ENCODE peak calls at places on chromosome 3, in ten cellular contexts. M is AG04450; W is substantia nigra; F is stimulated activated CD8-positive, alpha-beta memory T cell treated with anti-CD3 and anti-CD28 coated beads, Interleukin-4, amount 100 ng/mL, for 4 hours; X is natural killer cell treated with Interleukin-12 subunit alpha and Interleukin-12 subunit beta and Interleukin-15 and Interleukin-18, amount 100 ng/mL, for 72 hours; R is stimulated activated naive CD4-positive, alpha-beta T cell; D is H9; H is ovary; Q is NCI-H1092 treated with DMSO at 0.1 percent for 48 hours; O is GDM1. Z is an unnamed sample.

GRCh38 chr3:196115678-196116083 is 33.8 kb upstream of the TFRC start:
- DNase-seq in M (no peak), Q (no peak), X (no peak), W (no peak), O (no peak), R (no peak), D (no peak), F (no peak), H (no peak), Z (no peak)

GRCh38 chr3:12932347-12932746 is 91.0 kb upstream of the RPL32 start:
- DNase-seq in H (no peak), Q (no peak), O (no peak), M (no peak), W (peak), R (no peak), D (no peak), F (no peak), X (no peak), Z (no peak)

GRCh38 chr3:123113889-123114450 is 47.1 kb downstream of the PDIA5 start:
- DNase-seq in R (no peak), X (no peak), H (no peak), M (no peak), W (no peak), D (no peak), F (no peak), O (peak), Q (no peak), Z (no peak)

GRCh38 chr3:105606052-105606451 is 239.3 kb downstream of the ALCAM start:
- DNase-seq in X (no peak), O (no peak), Q (no peak), R (no peak), F (no peak), M (peak), H (no peak), D (no peak), W (no peak), Z (no peak)

GRCh38 chr3:32305477-32305876 is 67.0 kb downstream of the CMTM8 start:
- DNase-seq in H (no peak), X (no peak), D (no peak), F (no peak), O (no peak), M (no peak), Q (no peak), W (no peak), R (no peak), Z (no peak)

GRCh38 chr3:57383838-57384237 is 91.4 kb upstream of the ASB14 start:
- DNase-seq in F (no peak), H (no peak), D (no peak), X (no peak), M (no peak), O (no peak), Q (no peak), W (no peak), R (no peak), Z (no peak)

GRCh38 chr3:183244219-183244618 is 8.8 kb upstream of the B3GNT5 start:
- DNase-seq in W (no peak), O (peak), F (no peak), R (no peak), M (no peak), D (no peak), X (no peak), H (no peak), Q (no peak), Z (no peak)

GRCh38 chr3:23807161-23808015 is 1.6 kb downstream of the UBE2E1 start:
- DNase-seq in X (no peak), W (no peak), Q (no peak), R (peak), F (no peak), M (no peak), D (no peak), H (no peak), O (no peak), Z (no peak)

GRCh38 chr3:126923423-126923822 is 59.5 kb upstream of the PLXNA1 start:
- DNase-seq in M (no peak), H (no peak), W (no peak), Q (no peak), X (no peak), O (no peak), F (no peak), R (no peak), D (no peak), Z (no peak)

GRCh38 chr3:41301548-41301947 is 102.2 kb downstream of the CTNNB1 start:
- DNase-seq in O (no peak), H (no peak), R (no peak), W (no peak), X (no peak), F (no peak), M (no peak), Q (no peak), D (no peak), Z (no peak)

GRCh38 chr3:154135511-154136173 is 14.5 kb downstream of the ARHGEF26 start:
- DNase-seq in H (no peak), Q (no peak), F (no peak), R (no peak), M (no peak), X (no peak), D (no peak), O (no peak), W (no peak), Z (no peak)

GRCh38 chr3:185983495-185984141 is 45.8 kb upstream of the TRA2B start:
- DNase-seq in H (peak), O (peak), D (peak), Q (peak), R (peak), W (peak), F (peak), X (peak), M (peak), Z (peak)